ENCODE peak calls at places on chromosome 3, in seven cellular contexts. R, D, N, Z, W, X and V are unnamed samples.
A peak's percentile ranks its signal among the peaks of the same experiment; 100 is the strongest.

GRCh38 chr3:24607281-24607680 is 112.6 kb upstream of the THRB start:
- DNase-seq in R (no peak), D (no peak), N (no peak), Z (no peak), W (no peak), X (no peak), V (no peak)

GRCh38 chr3:66393486-66394260 is 107.1 kb downstream of the LRIG1 start:
- DNase-seq in R (no peak), D (peak; percentile 49), N (no peak), Z (no peak), W (no peak), X (no peak), V (no peak)

GRCh38 chr3:113312416-113312815 is 101.1 kb downstream of the BOC start:
- DNase-seq in R (no peak), D (no peak), N (no peak), Z (no peak), W (no peak), X (no peak), V (no peak)

GRCh38 chr3:56459719-56460118 is 8.5 kb downstream of the ERC2 start:
- DNase-seq in R (no peak), D (no peak), N (no peak), Z (no peak), W (no peak), X (no peak), V (no peak)

GRCh38 chr3:197942956-197943556 is 6.9 kb upstream of the RPL35A start:
- DNase-seq in R (no peak), D (no peak), N (no peak), Z (no peak), W (peak; percentile 68), X (peak; percentile 55), V (peak; percentile 57)

GRCh38 chr3:134211797-134212196 is 38.9 kb downstream of the RYK start:
- DNase-seq in R (no peak), D (no peak), N (peak; percentile 36), Z (no peak), W (peak; percentile 31), X (peak; percentile 65), V (peak; percentile 71)

GRCh38 chr3:99960941-99961340 is 143.3 kb downstream of the CMSS1 start:
- DNase-seq in R (no peak), D (no peak), N (no peak), Z (no peak), W (no peak), X (no peak), V (no peak)

GRCh38 chr3:30184102-30184810 is 422.1 kb upstream of the TGFBR2 start:
- DNase-seq in R (no peak), D (no peak), N (no peak), Z (no peak), W (no peak), X (no peak), V (no peak)

GRCh38 chr3:130748981-130749380 is 2.4 kb upstream of the PIK3R4 start:
- DNase-seq in R (no peak), D (no peak), N (no peak), Z (no peak), W (no peak), X (peak; percentile 69), V (no peak)

GRCh38 chr3:193743702-193744047 is 150.7 kb downstream of the OPA1 start:
- DNase-seq in R (no peak), D (no peak), N (no peak), Z (no peak), W (no peak), X (no peak), V (no peak)

GRCh38 chr3:167862104-167862785 is 126.7 kb downstream of the SERPINI1 start:
- DNase-seq in R (no peak), D (no peak), N (no peak), Z (no peak), W (no peak), X (no peak), V (no peak)

GRCh38 chr3:48966876-48967361 is 23.1 kb upstream of the P4HTM start:
- DNase-seq in R (no peak), D (no peak), N (no peak), Z (peak; percentile 40), W (no peak), X (no peak), V (no peak)

GRCh38 chr3:48400824-48401433 is 28.9 kb downstream of the FBXW12 start:
- DNase-seq in R (no peak), D (peak; percentile 53), N (peak; percentile 56), Z (peak; percentile 28), W (peak; percentile 71), X (peak; percentile 73), V (peak; percentile 79)

GRCh38 chr3:112115161-112115739 is 17.8 kb downstream of the GCSAM start:
- DNase-seq in R (no peak), D (no peak), N (no peak), Z (no peak), W (no peak), X (peak; percentile 21), V (no peak)

GRCh38 chr3:153295906-153296305 is 133.9 kb downstream of the RAP2B start:
- DNase-seq in R (peak; percentile 43), D (no peak), N (no peak), Z (no peak), W (no peak), X (peak; percentile 34), V (no peak)

GRCh38 chr3:128282392-128283196 is 129.3 kb downstream of the EEFSEC start:
- DNase-seq in R (no peak), D (no peak), N (peak; percentile 76), Z (peak; percentile 76), W (no peak), X (peak; percentile 83), V (peak; percentile 8)

GRCh38 chr3:40847571-40847992 is 322.8 kb downstream of the ZNF621 start:
- DNase-seq in R (no peak), D (no peak), N (peak; percentile 38), Z (no peak), W (no peak), X (peak; percentile 30), V (no peak)